ENCODE peak calls at places on chromosome 2, in six cellular contexts. One of them, this sample, is unnamed.

GRCh38 chr2:196225213-196225612 is 53.8 kb upstream of the STK17B start:
- DNase-seq in cerebellum: no peak
- DNase-seq in cardiac fibroblast: peak
- DNase-seq in activated B cell treated with CpG ODN at 0.5 μM for 24 hours: no peak
- DNase-seq in stimulated activated naive CD8-positive, alpha-beta T cell treated with anti-CD3 and anti-CD28 coated beads, Interleukin-15, Interleukin-2, amounts not matched to agents 100 U/mL and 50 U/mL, for 24 hours: no peak
- DNase-seq in activated CD8-positive, alpha-beta memory T cell treated with anti-CD3 and anti-CD28 coated beads, Interleukin-2, amount 50 U/mL, for 48 hours: no peak
- DNase-seq in this sample: no peak

GRCh38 chr2:144770616-144771230 is 250.8 kb upstream of the ZEB2 start:
- DNase-seq in cardiac fibroblast: no peak
- DNase-seq in cerebellum: no peak
- DNase-seq in activated B cell treated with CpG ODN at 0.5 μM for 24 hours: no peak
- DNase-seq in stimulated activated naive CD8-positive, alpha-beta T cell treated with anti-CD3 and anti-CD28 coated beads, Interleukin-15, Interleukin-2, amounts not matched to agents 100 U/mL and 50 U/mL, for 24 hours: no peak
- DNase-seq in activated CD8-positive, alpha-beta memory T cell treated with anti-CD3 and anti-CD28 coated beads, Interleukin-2, amount 50 U/mL, for 48 hours: no peak
- DNase-seq in this sample: no peak

GRCh38 chr2:219962089-219962488 is 334.7 kb downstream of the SLC4A3 start:
- DNase-seq in activated CD8-positive, alpha-beta memory T cell treated with anti-CD3 and anti-CD28 coated beads, Interleukin-2, amount 50 U/mL, for 48 hours: no peak
- DNase-seq in stimulated activated naive CD8-positive, alpha-beta T cell treated with anti-CD3 and anti-CD28 coated beads, Interleukin-15, Interleukin-2, amounts not matched to agents 100 U/mL and 50 U/mL, for 24 hours: no peak
- DNase-seq in cerebellum: no peak
- DNase-seq in activated B cell treated with CpG ODN at 0.5 μM for 24 hours: no peak
- DNase-seq in cardiac fibroblast: no peak
- DNase-seq in this sample: no peak

GRCh38 chr2:240640939-240641338 is 15.7 kb downstream of the GPR35 start:
- DNase-seq in activated B cell treated with CpG ODN at 0.5 μM for 24 hours: no peak
- DNase-seq in cardiac fibroblast: peak
- DNase-seq in cerebellum: no peak
- DNase-seq in activated CD8-positive, alpha-beta memory T cell treated with anti-CD3 and anti-CD28 coated beads, Interleukin-2, amount 50 U/mL, for 48 hours: peak
- DNase-seq in stimulated activated naive CD8-positive, alpha-beta T cell treated with anti-CD3 and anti-CD28 coated beads, Interleukin-15, Interleukin-2, amounts not matched to agents 100 U/mL and 50 U/mL, for 24 hours: peak
- DNase-seq in this sample: no peak

GRCh38 chr2:238853724-238854123 is 5.8 kb downstream of the TWIST2 start:
- DNase-seq in stimulated activated naive CD8-positive, alpha-beta T cell treated with anti-CD3 and anti-CD28 coated beads, Interleukin-15, Interleukin-2, amounts not matched to agents 100 U/mL and 50 U/mL, for 24 hours: no peak
- DNase-seq in activated CD8-positive, alpha-beta memory T cell treated with anti-CD3 and anti-CD28 coated beads, Interleukin-2, amount 50 U/mL, for 48 hours: no peak
- DNase-seq in cardiac fibroblast: no peak
- DNase-seq in activated B cell treated with CpG ODN at 0.5 μM for 24 hours: no peak
- DNase-seq in cerebellum: no peak
- DNase-seq in this sample: no peak

GRCh38 chr2:53286336-53286735 is 481.3 kb upstream of the CHAC2 start:
- DNase-seq in cerebellum: no peak
- DNase-seq in activated CD8-positive, alpha-beta memory T cell treated with anti-CD3 and anti-CD28 coated beads, Interleukin-2, amount 50 U/mL, for 48 hours: no peak
- DNase-seq in stimulated activated naive CD8-positive, alpha-beta T cell treated with anti-CD3 and anti-CD28 coated beads, Interleukin-15, Interleukin-2, amounts not matched to agents 100 U/mL and 50 U/mL, for 24 hours: no peak
- DNase-seq in activated B cell treated with CpG ODN at 0.5 μM for 24 hours: no peak
- DNase-seq in cardiac fibroblast: peak
- DNase-seq in this sample: peak

GRCh38 chr2:96763511-96764252 is 3.0 kb downstream of the CNNM4 start:
- DNase-seq in cerebellum: peak
- DNase-seq in activated B cell treated with CpG ODN at 0.5 μM for 24 hours: no peak
- DNase-seq in cardiac fibroblast: no peak
- DNase-seq in activated CD8-positive, alpha-beta memory T cell treated with anti-CD3 and anti-CD28 coated beads, Interleukin-2, amount 50 U/mL, for 48 hours: peak
- DNase-seq in stimulated activated naive CD8-positive, alpha-beta T cell treated with anti-CD3 and anti-CD28 coated beads, Interleukin-15, Interleukin-2, amounts not matched to agents 100 U/mL and 50 U/mL, for 24 hours: peak
- DNase-seq in this sample: no peak

GRCh38 chr2:227134591-227134990 is 29.4 kb downstream of the COL4A4 start:
- DNase-seq in activated CD8-positive, alpha-beta memory T cell treated with anti-CD3 and anti-CD28 coated beads, Interleukin-2, amount 50 U/mL, for 48 hours: no peak
- DNase-seq in cardiac fibroblast: peak
- DNase-seq in cerebellum: no peak
- DNase-seq in stimulated activated naive CD8-positive, alpha-beta T cell treated with anti-CD3 and anti-CD28 coated beads, Interleukin-15, Interleukin-2, amounts not matched to agents 100 U/mL and 50 U/mL, for 24 hours: no peak
- DNase-seq in activated B cell treated with CpG ODN at 0.5 μM for 24 hours: no peak
- DNase-seq in this sample: no peak

GRCh38 chr2:189505412-189505953 is 64.2 kb downstream of the WDR75 start:
- DNase-seq in cerebellum: no peak
- DNase-seq in activated CD8-positive, alpha-beta memory T cell treated with anti-CD3 and anti-CD28 coated beads, Interleukin-2, amount 50 U/mL, for 48 hours: no peak
- DNase-seq in stimulated activated naive CD8-positive, alpha-beta T cell treated with anti-CD3 and anti-CD28 coated beads, Interleukin-15, Interleukin-2, amounts not matched to agents 100 U/mL and 50 U/mL, for 24 hours: no peak
- DNase-seq in activated B cell treated with CpG ODN at 0.5 μM for 24 hours: no peak
- DNase-seq in cardiac fibroblast: no peak
- DNase-seq in this sample: no peak

GRCh38 chr2:226031078-226031937 is 631.8 kb downstream of the NYAP2 start:
- DNase-seq in cardiac fibroblast: peak
- DNase-seq in stimulated activated naive CD8-positive, alpha-beta T cell treated with anti-CD3 and anti-CD28 coated beads, Interleukin-15, Interleukin-2, amounts not matched to agents 100 U/mL and 50 U/mL, for 24 hours: peak
- DNase-seq in cerebellum: peak
- DNase-seq in activated B cell treated with CpG ODN at 0.5 μM for 24 hours: no peak
- DNase-seq in activated CD8-positive, alpha-beta memory T cell treated with anti-CD3 and anti-CD28 coated beads, Interleukin-2, amount 50 U/mL, for 48 hours: peak
- DNase-seq in this sample: peak

GRCh38 chr2:231387904-231388724 is 7.4 kb upstream of the B3GNT7 start:
- DNase-seq in stimulated activated naive CD8-positive, alpha-beta T cell treated with anti-CD3 and anti-CD28 coated beads, Interleukin-15, Interleukin-2, amounts not matched to agents 100 U/mL and 50 U/mL, for 24 hours: no peak
- DNase-seq in activated CD8-positive, alpha-beta memory T cell treated with anti-CD3 and anti-CD28 coated beads, Interleukin-2, amount 50 U/mL, for 48 hours: no peak
- DNase-seq in activated B cell treated with CpG ODN at 0.5 μM for 24 hours: no peak
- DNase-seq in cerebellum: no peak
- DNase-seq in cardiac fibroblast: peak
- DNase-seq in this sample: no peak

GRCh38 chr2:219230201-219230540 is 565 bp downstream of the ANKZF1 start:
- DNase-seq in stimulated activated naive CD8-positive, alpha-beta T cell treated with anti-CD3 and anti-CD28 coated beads, Interleukin-15, Interleukin-2, amounts not matched to agents 100 U/mL and 50 U/mL, for 24 hours: peak
- DNase-seq in activated CD8-positive, alpha-beta memory T cell treated with anti-CD3 and anti-CD28 coated beads, Interleukin-2, amount 50 U/mL, for 48 hours: peak
- DNase-seq in cerebellum: no peak
- DNase-seq in cardiac fibroblast: peak
- DNase-seq in activated B cell treated with CpG ODN at 0.5 μM for 24 hours: peak
- DNase-seq in this sample: no peak

This sample was measured in foreskin keratinocyte.